ENCODE peak calls at places on chromosomes 13 and 19, in ten cellular contexts. D is activated T-cell treated with anti-CD3 and anti-CD28 coated beads for 24 hours; M is stimulated activated CD4-positive, alpha-beta T cell treated with anti-CD3 and anti-CD28 coated beads, Interleukin-1b, Interleukin-23, amount 100 ng/mL, for 1 hour; F is NCI-H460; E is pancreas; Z is naive thymus-derived CD4-positive, alpha-beta T cell; Q is D341Med; A is progenitor cell of endocrine pancreas; C is NCI-H774; I is NB4. N is an unnamed sample.

GRCh38 chr19:6677924-6678689 is 8.1 kb upstream of the TNFSF14 start:
- DNase-seq in D (no peak), M (no peak), F (no peak), E (no peak), Z (peak), Q (no peak), A (peak), C (no peak), I (no peak), N (no peak)

GRCh38 chr19:855142-855541 is 3.0 kb downstream of the ELANE start:
- DNase-seq in D (no peak), M (no peak), F (no peak), E (no peak), Z (no peak), Q (no peak), A (no peak), C (no peak), I (no peak), N (no peak)

GRCh38 chr19:18854982-18855381 is 23.2 kb downstream of the UPF1 start:
- DNase-seq in D (no peak), M (no peak), F (no peak), E (no peak), Z (no peak), Q (no peak), A (no peak), C (no peak), I (no peak), N (no peak)

GRCh38 chr19:1133471-1133929 is 29.7 kb downstream of the GPX4 start:
- DNase-seq in D (peak), M (peak), F (no peak), E (no peak), Z (peak), Q (no peak), A (no peak), C (no peak), I (peak), N (no peak)

GRCh38 chr13:70792121-70792520 is 683.9 kb upstream of the KLHL1 start:
- DNase-seq in D (no peak), M (no peak), F (no peak), E (no peak), Z (no peak), Q (no peak), A (no peak), C (no peak), I (no peak), N (no peak)

GRCh38 chr19:3357731-3358391 is 8.5 kb upstream of the NFIC start:
- DNase-seq in D (no peak), M (no peak), F (no peak), E (no peak), Z (no peak), Q (peak), A (no peak), C (no peak), I (peak), N (no peak)

GRCh38 chr19:29293736-29294342 is 80.9 kb upstream of the UQCRFS1 start:
- DNase-seq in D (no peak), M (no peak), F (no peak), E (no peak), Z (no peak), Q (no peak), A (no peak), C (no peak), I (peak), N (no peak)

GRCh38 chr13:89969996-89970709 is 1377.3 kb upstream of the MIR17HG start:
- DNase-seq in D (no peak), M (no peak), F (no peak), E (no peak), Z (no peak), Q (no peak), A (no peak), C (no peak), I (no peak), N (no peak)

GRCh38 chr13:91174886-91175501 is 172.5 kb upstream of the MIR17HG start:
- DNase-seq in D (no peak), M (no peak), F (no peak), E (no peak), Z (no peak), Q (peak), A (peak), C (no peak), I (no peak), N (no peak)

GRCh38 chr13:99605417-99606321 is 104.4 kb downstream of the TM9SF2 start:
- DNase-seq in D (peak), M (no peak), F (peak), E (peak), Z (peak), Q (peak), A (peak), C (peak), I (peak), N (no peak)

GRCh38 chr13:24252136-24252535 is 57.2 kb upstream of the C1QTNF9 start:
- DNase-seq in D (no peak), M (no peak), F (no peak), E (no peak), Z (no peak), Q (no peak), A (no peak), C (no peak), I (peak), N (no peak)

GRCh38 chr19:54448037-54448773 is 794 bp upstream of the LENG8 start:
- DNase-seq in D (peak), M (peak), F (no peak), E (peak), Z (peak), Q (peak), A (no peak), C (no peak), I (peak), N (peak)

GRCh38 chr13:24221007-24221406 is 60.5 kb downstream of the SPATA13 start:
- DNase-seq in D (no peak), M (no peak), F (peak), E (peak), Z (no peak), Q (no peak), A (no peak), C (no peak), I (no peak), N (no peak)

GRCh38 chr19:10876459-10877240 is 5.3 kb downstream of the CARM1 start:
- DNase-seq in D (no peak), M (no peak), F (no peak), E (peak), Z (no peak), Q (no peak), A (no peak), C (no peak), I (no peak), N (no peak)

GRCh38 chr13:70703755-70704154 is 595.5 kb upstream of the KLHL1 start:
- DNase-seq in D (no peak), M (no peak), F (no peak), E (no peak), Z (no peak), Q (no peak), A (no peak), C (no peak), I (no peak), N (no peak)

GRCh38 chr13:33509642-33510229 is 224.2 kb upstream of the STARD13 start:
- DNase-seq in D (no peak), M (no peak), F (no peak), E (no peak), Z (no peak), Q (no peak), A (no peak), C (no peak), I (no peak), N (no peak)

GRCh38 chr13:105918842-105919741 is 616.4 kb downstream of the EFNB2 start:
- DNase-seq in D (no peak), M (no peak), F (peak), E (peak), Z (no peak), Q (no peak), A (no peak), C (peak), I (peak), N (no peak)

GRCh38 chr19:728011-728410 is 19.3 kb downstream of the PALM start:
- DNase-seq in D (no peak), M (no peak), F (no peak), E (no peak), Z (no peak), Q (peak), A (no peak), C (no peak), I (no peak), N (no peak)

GRCh38 chr19:46787331-46788100 is 878 bp downstream of the SLC1A5 start:
- DNase-seq in D (no peak), M (no peak), F (no peak), E (peak), Z (peak), Q (peak), A (peak), C (no peak), I (peak), N (peak)

GRCh38 chr19:54137114-54137912 is at the start of gene CNOT3:
- DNase-seq in D (peak), M (peak), F (peak), E (peak), Z (peak), Q (peak), A (peak), C (peak), I (peak), N (peak)

GRCh38 chr13:51950722-51951121 is 60.5 kb downstream of the ATP7B start:
- DNase-seq in D (no peak), M (no peak), F (no peak), E (no peak), Z (no peak), Q (no peak), A (no peak), C (no peak), I (no peak), N (no peak)

GRCh38 chr19:8261347-8261746 is 46.8 kb downstream of the CD320 start:
- DNase-seq in D (no peak), M (no peak), F (no peak), E (peak), Z (no peak), Q (no peak), A (no peak), C (no peak), I (no peak), N (no peak)

GRCh38 chr13:95535243-95535642 is 17.3 kb upstream of the CLDN10 start:
- DNase-seq in D (no peak), M (no peak), F (peak), E (peak), Z (no peak), Q (no peak), A (no peak), C (no peak), I (no peak), N (no peak)

GRCh38 chr19:5799247-5800241 is 5.3 kb upstream of the NRTN start:
- DNase-seq in D (no peak), M (no peak), F (no peak), E (peak), Z (no peak), Q (peak), A (no peak), C (no peak), I (no peak), N (no peak)

GRCh38 chr13:33069365-33069764 is 53.1 kb downstream of the KL start:
- DNase-seq in D (no peak), M (no peak), F (no peak), E (no peak), Z (no peak), Q (no peak), A (no peak), C (no peak), I (peak), N (no peak)

GRCh38 chr13:113176292-113176691 is 17.8 kb downstream of the PROZ start:
- DNase-seq in D (no peak), M (no peak), F (no peak), E (no peak), Z (no peak), Q (no peak), A (no peak), C (no peak), I (no peak), N (no peak)

GRCh38 chr19:54518844-54519243 is 16.2 kb downstream of the LAIR2 start:
- DNase-seq in D (no peak), M (no peak), F (no peak), E (no peak), Z (peak), Q (no peak), A (no peak), C (no peak), I (peak), N (no peak)